ENCODE peak calls at places on chromosomes 12 and 14, in four cellular contexts. S is K562, X is HepG2, W is SK-N-SH. R is an unnamed sample.

GRCh38 chr12:88416786-88417185 is 163.5 kb downstream of the KITLG start:
- DNase-seq in S (no peak), X (no peak), W (no peak), R (no peak)

GRCh38 chr12:10140001-10140400 is 10.0 kb upstream of the CLEC7A start:
- DNase-seq in S (peak; percentile 44), X (peak; percentile 35), W (peak; percentile 10), R (no peak)

GRCh38 chr14:23523229-23524016 is 28.1 kb downstream of the ZFHX2 start:
- DNase-seq in S (no peak), X (no peak), W (no peak), R (no peak)

GRCh38 chr12:6950944-6951540 is at the start of gene PTPN6:
- DNase-seq in S (no peak), X (no peak), W (peak; percentile 11), R (no peak)

GRCh38 chr12:7966558-7966957 is 30.6 kb upstream of the SLC2A3 start:
- DNase-seq in S (no peak), X (no peak), W (no peak), R (no peak)

GRCh38 chr12:121465921-121466799 is 66.2 kb downstream of the RNF34 start:
- DNase-seq in S (peak; percentile 41), X (no peak), W (peak; percentile 75), R (peak; percentile 38)

GRCh38 chr14:89498836-89499235 is 81.8 kb upstream of the FOXN3 start:
- DNase-seq in S (no peak), X (no peak), W (no peak), R (no peak)

GRCh38 chr14:91138511-91139359 is 24.9 kb downstream of the DGLUCY start:
- DNase-seq in S (peak; percentile 73), X (peak; percentile 40), W (no peak), R (no peak)

GRCh38 chr12:93245543-93245942 is 132.2 kb upstream of the NUDT4 start:
- DNase-seq in S (no peak), X (no peak), W (no peak), R (no peak)

GRCh38 chr12:108176292-108176691 is 47.2 kb downstream of the WSCD2 start:
- DNase-seq in S (no peak), X (no peak), W (no peak), R (no peak)

GRCh38 chr12:107748472-107748871 is 12.5 kb downstream of the PRDM4 start:
- DNase-seq in S (no peak), X (no peak), W (no peak), R (no peak)

GRCh38 chr14:64786296-64787149 is 82.3 kb downstream of the PLEKHG3 start:
- DNase-seq in S (no peak), X (no peak), W (no peak), R (no peak)

GRCh38 chr14:35420036-35420811 is 15.7 kb upstream of the NFKBIA start:
- DNase-seq in S (peak; percentile 24), X (no peak), W (peak; percentile 32), R (no peak)

GRCh38 chr14:98270201-98270600 is 1001.8 kb downstream of the BCL11B start:
- DNase-seq in S (no peak), X (no peak), W (no peak), R (no peak)

GRCh38 chr12:117342682-117343081 is 18.7 kb downstream of the NOS1 start:
- DNase-seq in S (no peak), X (no peak), W (no peak), R (no peak)

GRCh38 chr12:124306686-124307555 is 12.0 kb downstream of the RFLNA start:
- DNase-seq in S (no peak), X (no peak), W (no peak), R (no peak)

GRCh38 chr14:92397140-92397815 is 74.3 kb downstream of the SLC24A4 start:
- DNase-seq in S (no peak), X (no peak), W (no peak), R (no peak)

GRCh38 chr14:56949828-56950227 is 139.5 kb upstream of the OTX2 start:
- DNase-seq in S (no peak), X (no peak), W (no peak), R (no peak)

GRCh38 chr12:19963972-19964371 is 404.4 kb upstream of the PDE3A start:
- DNase-seq in S (no peak), X (no peak), W (no peak), R (no peak)

GRCh38 chr12:89067436-89067835 is 284.9 kb downstream of the DUSP6 start:
- DNase-seq in S (no peak), X (no peak), W (no peak), R (no peak)

GRCh38 chr12:53952871-53953734 is 1.6 kb upstream of the HOXC12 start:
- DNase-seq in S (no peak), X (peak; percentile 23), W (no peak), R (peak; percentile 84)

GRCh38 chr12:113961921-113962710 is 4.0 kb downstream of the RBM19 start:
- DNase-seq in S (no peak), X (peak; percentile 20), W (no peak), R (no peak)

GRCh38 chr12:109466305-109466704 is 10.8 kb downstream of the KCTD10 start:
- DNase-seq in S (no peak), X (no peak), W (no peak), R (no peak)

GRCh38 chr12:52971701-52972329 is 22.9 kb downstream of the KRT18 start:
- DNase-seq in S (no peak), X (peak; percentile 49), W (no peak), R (no peak)

GRCh38 chr14:58669556-58670200 is 31.9 kb downstream of the DACT1 start:
- DNase-seq in S (no peak), X (no peak), W (no peak), R (no peak)

GRCh38 chr12:104702565-104703139 is 245.9 kb downstream of the CHST11 start:
- DNase-seq in S (no peak), X (no peak), W (no peak), R (no peak)

GRCh38 chr12:131432532-131433260 is 278.2 kb upstream of the SFSWAP start:
- DNase-seq in S (no peak), X (no peak), W (no peak), R (no peak)

GRCh38 chr12:123808167-123808566 is 46.1 kb downstream of the DNAH10 start:
- DNase-seq in S (peak; percentile 54), X (peak; percentile 16), W (peak; percentile 44), R (peak; percentile 66)

GRCh38 chr14:60356921-60357550 is 108.0 kb downstream of the PPM1A start:
- DNase-seq in S (no peak), X (no peak), W (peak; percentile 55), R (no peak)

GRCh38 chr14:25406818-25407217 is 356.9 kb upstream of the STXBP6 start:
- DNase-seq in S (peak; percentile 37), X (peak; percentile 68), W (no peak), R (peak; percentile 41)

GRCh38 chr14:58072288-58073071 is 79.5 kb downstream of the ARMH4 start:
- DNase-seq in S (peak; percentile 69), X (peak; percentile 56), W (peak; percentile 46), R (peak; percentile 79)

GRCh38 chr12:4771960-4772566 is 51.9 kb downstream of the GALNT8 start:
- DNase-seq in S (no peak), X (no peak), W (no peak), R (no peak)
- TF ChIP-seq JUND in S (no peak), X (no peak), W (no peak), R (no peak)

GRCh38 chr12:2813214-2813554 is 716 bp downstream of the ITFG2 start:
- DNase-seq in S (no peak), X (no peak), W (no peak), R (no peak)

GRCh38 chr12:2812290-2813213 is at the start of gene ITFG2:
- DNase-seq in S (peak; percentile 97), X (peak; percentile 98), W (peak; percentile 93), R (peak; percentile 99)

GRCh38 chr12:2811791-2812190 is 677 bp upstream of the ITFG2 start:
- DNase-seq in S (no peak), X (no peak), W (no peak), R (no peak)

DNA sequence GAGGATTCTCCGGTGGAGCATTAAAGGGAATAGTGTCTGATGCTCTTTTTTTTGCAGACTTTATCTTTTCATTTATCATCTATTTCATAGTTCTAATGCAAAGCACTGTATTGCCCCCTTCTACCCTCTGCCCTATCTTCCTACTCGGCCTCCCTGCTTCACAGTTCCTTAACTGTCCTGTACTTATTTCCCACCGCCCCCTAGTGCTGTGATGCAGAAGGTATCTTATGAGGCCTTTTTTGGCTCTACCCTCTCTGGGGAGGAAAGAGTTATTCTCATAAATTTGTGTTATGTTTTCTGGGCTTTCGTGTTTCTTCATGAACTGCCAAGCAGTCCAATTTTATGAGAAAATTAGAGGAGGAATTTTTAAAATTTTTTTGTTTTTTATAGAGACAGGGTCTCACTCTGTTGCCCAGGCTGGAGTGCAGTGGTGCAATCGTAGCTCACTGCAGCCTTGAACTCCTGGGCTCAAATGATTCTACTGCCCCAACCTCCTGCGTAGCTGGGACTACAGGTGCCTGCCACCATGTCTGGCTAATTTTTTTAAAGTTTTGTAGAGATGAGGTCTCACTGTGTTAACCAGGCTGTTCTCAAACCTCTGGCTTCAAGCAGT is 1.2 kb downstream of the ITFG2 start:
- DNase-seq in S (peak; percentile 79), X (peak; percentile 69), W (peak; percentile 78), R (peak; percentile 83)
- TF ChIP-seq JUND in S (no peak), X (no peak), W (no peak), R (no peak)

DNA sequence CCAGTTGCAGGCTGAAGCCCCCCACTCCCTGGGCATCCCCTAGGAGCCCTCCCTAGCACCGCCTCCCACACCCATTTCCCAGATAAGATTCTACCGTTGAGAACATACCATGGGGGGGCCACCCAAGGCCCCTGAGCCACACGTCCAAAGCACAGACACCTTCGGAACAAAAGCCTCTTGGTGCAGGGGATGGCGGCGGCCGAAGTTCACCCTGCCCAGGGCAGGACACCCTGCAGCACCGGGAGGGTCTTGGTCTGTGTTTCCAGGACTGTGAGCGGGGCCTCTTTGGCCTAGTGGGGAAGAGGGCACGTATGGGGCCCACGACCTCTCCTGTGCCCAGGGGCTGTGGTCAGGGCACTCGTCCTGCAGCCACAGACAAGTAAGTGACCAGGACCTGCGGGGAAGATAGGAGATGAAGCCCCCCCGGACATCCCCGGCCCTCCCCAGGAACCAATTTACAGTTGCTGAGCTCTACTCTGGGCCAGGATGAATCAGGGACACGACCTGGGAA is 154.3 kb upstream of the C14orf180 start:
- DNase-seq in S (no peak), X (no peak), W (peak; percentile 27), R (no peak)
- TF ChIP-seq JUND in S (no peak), X (no peak), W (no peak), R (no peak)

DNA sequence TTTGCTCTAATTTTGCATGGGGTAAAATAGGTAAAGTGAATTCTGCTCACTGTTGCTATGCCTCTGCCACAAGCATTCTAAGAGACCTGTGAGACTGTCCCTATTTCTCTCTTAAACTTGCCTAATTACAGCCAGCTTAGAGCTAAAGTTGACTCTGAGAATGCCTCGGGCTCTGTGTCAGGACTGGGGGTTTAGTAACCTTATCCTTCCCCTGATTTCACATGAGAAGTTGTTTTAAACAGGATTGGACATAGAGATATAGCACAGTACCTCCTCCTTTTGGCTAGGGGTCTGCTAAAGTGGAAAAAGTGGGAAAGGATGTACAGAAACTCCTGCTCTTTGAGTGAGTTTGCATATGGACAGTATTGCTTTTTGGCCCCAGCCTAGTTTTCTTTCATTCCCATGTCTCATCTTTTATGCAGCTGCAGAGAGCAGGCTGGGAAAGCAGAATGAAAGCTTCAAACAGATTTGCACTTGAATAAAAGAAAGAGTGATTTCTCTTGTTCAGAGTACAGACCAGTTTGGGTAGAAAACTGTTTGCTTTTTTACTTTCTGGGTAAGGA is 122.0 kb downstream of the RAD51B start:
- DNase-seq in S (no peak), X (peak; percentile 26), W (no peak), R (no peak)
- TF ChIP-seq JUND in S (no peak), X (no peak), W (no peak), R (no peak)

R was measured in T47D.